ENCODE peak calls at places on chromosomes 1 and 21, in five cellular contexts. H is endothelial cell of umbilical vein, T is Peyer's patch, M is stomach, G is ovary. V is an unnamed sample.

GRCh38 chr1:30111431-30111830 is 612.0 kb downstream of the MATN1 start:
- DNase-seq in T (no peak), M (peak; percentile 27), G (peak; percentile 65), H (peak; percentile 18), V (no peak)

GRCh38 chr1:10664251-10664650 is 132.2 kb downstream of the CASZ1 start:
- DNase-seq in M (peak; percentile 63), G (no peak), H (no peak), T (no peak), V (peak; percentile 93)

GRCh38 chr1:42817440-42817767 is 207 bp upstream of the SVBP start:
- DNase-seq in M (no peak), G (no peak), H (no peak), T (no peak), V (no peak)

GRCh38 chr1:183831336-183831735 is 26.4 kb downstream of the RGL1 start:
- DNase-seq in H (no peak), G (no peak), T (no peak), M (no peak), V (no peak)

GRCh38 chr1:15026114-15026483 is 127.4 kb upstream of the TMEM51 start:
- DNase-seq in G (no peak), T (no peak), H (no peak), M (no peak), V (no peak)

GRCh38 chr1:51072651-51073050 is 29.4 kb upstream of the C1orf185 start:
- DNase-seq in T (no peak), H (no peak), M (no peak), G (no peak), V (no peak)

GRCh38 chr21:37463083-37463780 is 96.7 kb downstream of the DYRK1A start:
- DNase-seq in G (no peak), M (peak; percentile 49), T (no peak), H (peak; percentile 71), V (no peak)

GRCh38 chr1:150621497-150622113 is 7.8 kb downstream of the ENSA start:
- DNase-seq in T (peak; percentile 67), H (peak; percentile 73), M (peak; percentile 60), G (no peak), V (no peak)

GRCh38 chr1:24507423-24507804 is 4.8 kb downstream of the RCAN3 start:
- DNase-seq in T (no peak), M (no peak), G (no peak), H (no peak), V (no peak)

GRCh38 chr1:178496410-178497135 is at the start of gene CLEC20A:
- DNase-seq in T (no peak), M (no peak), G (no peak), H (no peak), V (no peak)

GRCh38 chr1:45892068-45892785 is 88.8 kb downstream of the MAST2 start:
- DNase-seq in H (peak; percentile 94), G (no peak), M (no peak), T (no peak), V (no peak)

GRCh38 chr1:43466403-43466802 is 12.7 kb upstream of the HYI start:
- DNase-seq in T (no peak), H (no peak), G (no peak), M (no peak), V (no peak)

GRCh38 chr1:97243973-97244560 is 522.5 kb downstream of the PTBP2 start:
- DNase-seq in M (no peak), G (no peak), H (peak; percentile 48), T (no peak), V (no peak)

GRCh38 chr21:43824883-43825609 is 35.7 kb downstream of the RRP1 start:
- DNase-seq in T (no peak), M (no peak), G (no peak), H (no peak), V (peak; percentile 30)

GRCh38 chr1:236284291-236284711 is 2.5 kb upstream of the ERO1B start:
- DNase-seq in M (no peak), T (no peak), G (no peak), H (no peak), V (no peak)

GRCh38 chr1:87730274-87731222 is 401.9 kb downstream of the LMO4 start:
- DNase-seq in G (no peak), M (no peak), H (no peak), T (no peak), V (no peak)

GRCh38 chr1:156104861-156105546 is 9.5 kb upstream of the LMNA start:
- DNase-seq in G (peak; percentile 60), T (no peak), H (peak; percentile 44), M (no peak), V (no peak)

GRCh38 chr1:156102634-156103511 is 11.6 kb upstream of the LMNA start:
- DNase-seq in G (no peak), H (peak; percentile 95), T (no peak), M (no peak), V (no peak)

GRCh38 chr1:156101880-156102279 is 12.6 kb upstream of the LMNA start:
- DNase-seq in G (peak; percentile 67), H (peak; percentile 45), T (no peak), M (no peak), V (no peak)

GRCh38 chr1:156103521-156103947 is 11.0 kb upstream of the LMNA start:
- DNase-seq in M (no peak), T (no peak), H (peak; percentile 73), G (peak; percentile 59), V (no peak)

DNA sequence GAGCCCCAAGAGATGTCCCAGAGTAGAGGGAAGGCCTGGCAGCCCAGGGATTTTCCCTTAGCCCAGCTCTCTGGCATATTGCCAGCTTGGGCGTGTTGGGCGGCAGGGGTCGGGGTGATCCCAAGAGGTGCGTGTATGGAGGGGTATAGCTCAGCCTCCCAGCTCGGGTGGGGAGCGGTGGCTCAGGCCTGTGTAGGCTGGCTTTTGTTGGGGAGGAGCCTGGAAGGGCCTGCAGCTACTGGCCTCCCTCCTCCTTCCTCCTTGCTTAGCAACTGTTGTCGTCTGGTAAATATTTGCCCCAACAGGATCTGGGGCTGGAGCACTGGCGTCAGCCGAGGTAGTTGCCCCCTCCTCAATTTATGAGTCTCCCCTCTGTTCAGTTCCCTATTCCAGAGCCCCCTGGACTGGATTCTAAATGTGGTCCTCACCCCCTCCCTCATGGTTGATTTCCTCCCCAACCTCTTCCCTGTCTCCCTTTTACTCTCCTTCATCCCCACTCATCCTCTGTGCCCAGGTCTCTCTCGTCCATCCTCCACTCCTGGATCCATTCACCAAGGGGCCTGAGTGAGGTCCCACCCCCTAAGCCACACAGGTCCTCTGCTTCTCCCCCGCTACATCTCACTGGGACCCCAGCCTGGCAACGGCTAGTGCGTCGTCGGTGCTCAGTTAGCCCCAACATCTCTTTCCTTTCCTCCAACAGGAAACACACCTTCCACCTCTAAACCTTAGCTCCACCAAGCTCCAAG is 10.3 kb upstream of the LMNA start:
- DNase-seq in G (peak; percentile 79), T (no peak), H (peak; percentile 91), M (peak; percentile 70), V (no peak)
- TF ChIP-seq POLR2A in G (peak; percentile 25), T (no peak), H (no peak), M (no peak), V (no peak)

GRCh38 chr21:45297869-45298268 is 10.2 kb upstream of the POFUT2 start:
- DNase-seq in H (no peak), T (no peak), M (no peak), G (no peak), V (no peak)
- H3K27ac ChIP-seq in H (no peak overlapping the region), T (peak overlapping the region; percentile 30), M (peak overlapping the region; percentile 93), G (no peak overlapping the region), V (no peak overlapping the region)

GRCh38 chr1:201020040-201020591 is 3.4 kb downstream of the KIF21B start:
- DNase-seq in T (peak; percentile 62), H (no peak), M (no peak), G (no peak), V (no peak)
- H3K4me1 ChIP-seq in T (no peaks in the 10 kb centered on the region), H (peaks cover 23% of the 10 kb centered on the region), M (peaks cover 19% of the 10 kb centered on the region), G (peaks cover 5% of the 10 kb centered on the region), V (peaks cover 28% of the 10 kb centered on the region)

GRCh38 chr1:211630236-211631081 is 45.0 kb downstream of the NEK2 start:
- DNase-seq in G (peak; percentile 66), M (no peak), H (no peak), T (no peak), V (no peak)
- TF ChIP-seq POLR2A in G (no peak), M (no peak), H (no peak), T (no peak), V (no peak)

DNA sequence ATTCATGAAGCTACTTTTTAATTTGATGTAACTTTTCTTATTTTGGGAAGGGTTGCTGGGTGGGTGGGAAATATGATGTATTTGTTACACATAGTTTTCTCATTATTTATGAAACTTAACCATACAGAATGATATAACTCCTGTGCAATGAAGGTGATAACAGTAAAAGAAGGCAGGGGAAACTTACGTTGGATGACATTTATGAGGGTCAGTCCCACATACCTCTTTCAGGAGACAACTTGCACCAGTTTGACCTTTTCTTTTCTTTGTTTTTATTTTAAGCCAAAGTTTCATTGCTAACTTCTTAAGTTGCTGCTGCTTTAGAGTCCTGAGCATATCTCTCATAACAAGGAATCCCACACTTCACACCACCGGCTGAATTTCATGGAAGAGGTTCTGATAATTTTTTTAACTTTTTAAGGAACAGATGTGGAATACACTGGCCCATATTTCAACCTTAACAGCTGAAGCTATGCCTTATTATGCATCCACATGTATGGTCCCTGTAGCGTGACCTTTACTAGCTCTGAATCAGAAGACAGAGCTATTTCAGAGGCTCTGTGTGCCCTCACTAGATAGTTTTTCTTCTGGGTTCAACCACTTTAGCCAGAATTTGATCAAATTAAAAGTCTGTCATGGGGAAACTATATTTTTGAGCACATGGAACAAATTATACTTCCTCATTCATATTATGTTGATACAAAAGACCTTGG is 28.0 kb upstream of the KIAA1614 start:
- DNase-seq in M (no peak), T (no peak), G (no peak), H (no peak), V (no peak)
- H3K27ac ChIP-seq in M (no peak overlapping the region), T (no peak overlapping the region), G (no peak overlapping the region), H (no peak overlapping the region), V (no peak overlapping the region)

GRCh38 chr1:9438431-9439073 is 100.7 kb upstream of the SLC25A33 start:
- DNase-seq in H (peak; percentile 95), G (peak; percentile 67), T (no peak), M (peak; percentile 44), V (peak; percentile 85)
- H3K4me1 ChIP-seq in H (peaks cover 49% of the 10 kb centered on the region), G (peaks cover 14% of the 10 kb centered on the region), T (peaks cover 9% of the 10 kb centered on the region), M (peaks cover 26% of the 10 kb centered on the region), V (no peaks in the 10 kb centered on the region)

V was measured in right lobe of liver.